ENCODE peak calls at places on chromosomes 6 and 20, in ten cellular contexts. W, C, U, G, S, M, P, N, F and B are unnamed samples.

GRCh38 chr6:127484207-127484858 is 25.1 kb upstream of the KIAA0408 start:
- DNase-seq in C (no peak), M (no peak), S (peak), P (no peak), G (no peak), N (peak), W (no peak), F (peak), U (peak), B (peak)

GRCh38 chr6:100088009-100088408 is 94.0 kb upstream of the MCHR2 start:
- DNase-seq in F (peak), U (peak), M (peak), C (no peak), P (no peak), N (peak), G (no peak), S (no peak), W (no peak), B (peak)

GRCh38 chr20:49872056-49872455 is 43.3 kb downstream of the SPATA2 start:
- DNase-seq in C (no peak), W (no peak), G (no peak), U (no peak), M (no peak), F (no peak), N (peak), P (no peak), S (no peak), B (no peak)

GRCh38 chr20:51910202-51911050 is 108.1 kb upstream of the SALL4 start:
- DNase-seq in M (no peak), U (peak), P (no peak), C (no peak), S (no peak), W (peak), N (peak), F (peak), G (no peak), B (no peak)

GRCh38 chr6:138596591-138596990 is 97.3 kb upstream of the NHSL1 start:
- DNase-seq in U (no peak), W (no peak), M (no peak), P (no peak), F (no peak), C (no peak), G (no peak), S (no peak), N (no peak), B (no peak)

GRCh38 chr6:118551063-118551672 is 3.1 kb downstream of the PLN start:
- DNase-seq in W (peak), C (no peak), P (no peak), U (peak), F (peak), N (peak), G (peak), M (peak), S (peak), B (peak)

GRCh38 chr6:107064579-107065065 is 36.6 kb downstream of the MTRES1 start:
- DNase-seq in W (no peak), C (no peak), P (peak), S (peak), N (no peak), M (peak), U (peak), F (peak), G (peak), B (peak)

GRCh38 chr6:14865609-14866100 is 380.2 kb upstream of the JARID2 start:
- DNase-seq in S (peak), N (no peak), F (no peak), G (peak), U (peak), M (no peak), C (no peak), P (no peak), W (no peak), B (no peak)

GRCh38 chr6:148869589-148869988 is 122.8 kb downstream of the UST start:
- DNase-seq in N (peak), S (no peak), M (peak), P (no peak), W (no peak), C (no peak), U (peak), G (no peak), F (peak), B (peak)

GRCh38 chr6:121187200-121187832 is 147.0 kb downstream of the TBC1D32 start:
- DNase-seq in S (no peak), P (no peak), G (no peak), M (no peak), U (no peak), F (no peak), C (no peak), N (no peak), W (no peak), B (no peak)

GRCh38 chr6:121190122-121190521 is 144.2 kb downstream of the TBC1D32 start:
- DNase-seq in N (no peak), G (no peak), P (no peak), S (no peak), U (no peak), F (no peak), M (no peak), W (no peak), C (no peak), B (no peak)

GRCh38 chr6:121183742-121184141 is 150.5 kb downstream of the TBC1D32 start:
- DNase-seq in F (no peak), S (no peak), N (no peak), C (no peak), W (no peak), M (no peak), P (no peak), U (no peak), G (no peak), B (no peak)

GRCh38 chr6:121187833-121188200 is 146.5 kb downstream of the TBC1D32 start:
- DNase-seq in G (no peak), W (no peak), S (no peak), P (no peak), U (no peak), M (no peak), N (peak), C (no peak), F (no peak), B (no peak)
- TF ChIP-seq CTCF in G (no peak), W (no peak), S (no peak), P (no peak), U (no peak), M (no peak), N (no peak), C (no peak), F (no peak), B (no peak)

GRCh38 chr6:144873653-144874378 is 588.7 kb downstream of the UTRN start:
- DNase-seq in M (no peak), P (no peak), U (peak), W (no peak), S (no peak), C (no peak), G (no peak), N (no peak), F (no peak), B (no peak)
- TF ChIP-seq CTCF in M (no peak), P (no peak), U (no peak), W (no peak), S (no peak), C (no peak), G (no peak), N (no peak), F (no peak), B (no peak)

GRCh38 chr20:63294536-63294900 is 1.5 kb downstream of the COL20A1 start:
- DNase-seq in N (no peak), G (no peak), W (no peak), U (no peak), C (no peak), S (no peak), F (no peak), P (no peak), M (no peak), B (no peak)
- TF ChIP-seq CTCF in N (no peak), G (no peak), W (no peak), U (no peak), C (no peak), S (no peak), F (no peak), P (no peak), M (no peak), B (no peak)

GRCh38 chr6:95387845-95388244 is 189.5 kb upstream of the MANEA start:
- DNase-seq in U (no peak), M (no peak), P (no peak), F (no peak), W (no peak), G (no peak), N (no peak), S (no peak), C (no peak), B (no peak)

GRCh38 chr6:95384988-95385387 is 192.3 kb upstream of the MANEA start:
- DNase-seq in S (no peak), W (no peak), N (no peak), C (no peak), G (no peak), U (no peak), M (no peak), F (no peak), P (no peak), B (no peak)

GRCh38 chr6:95383878-95384277 is 193.5 kb upstream of the MANEA start:
- DNase-seq in G (no peak), S (no peak), U (no peak), N (no peak), F (no peak), C (no peak), P (no peak), M (no peak), W (no peak), B (no peak)
- TF ChIP-seq CTCF in G (no peak), S (no peak), U (no peak), N (no peak), F (no peak), C (no peak), P (no peak), M (no peak), W (no peak), B (no peak)

DNA sequence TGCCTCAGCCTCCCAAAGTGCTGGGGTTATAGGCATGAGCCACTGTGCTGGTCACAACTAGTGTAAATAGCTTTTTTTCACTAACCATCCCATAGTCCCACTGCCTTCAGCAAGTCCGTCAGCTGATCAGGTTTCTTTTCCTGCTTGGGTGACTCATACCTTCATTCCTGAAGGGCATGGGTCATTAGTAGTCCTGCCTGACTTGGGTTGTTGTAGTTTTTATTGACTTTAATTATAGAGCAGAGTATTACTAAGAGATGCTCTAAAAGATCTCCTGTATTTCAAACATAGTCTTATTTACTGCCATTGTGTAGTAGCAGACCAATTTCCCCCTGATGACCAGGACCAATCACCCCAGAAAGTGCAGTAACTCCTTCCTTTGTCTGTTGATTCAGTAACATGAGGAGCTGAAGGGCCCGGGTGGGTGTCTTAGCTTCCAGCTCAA is 25.8 kb downstream of the HLA-C start:
- DNase-seq in F (peak), P (no peak), M (peak), W (peak), C (no peak), S (no peak), N (peak), U (peak), G (no peak), B (peak)
- TF ChIP-seq CTCF in F (no peak), P (no peak), M (no peak), W (no peak), C (no peak), S (no peak), N (no peak), U (no peak), G (no peak), B (no peak)